ENCODE peak calls at places on chromosomes 4 and X, in eight cellular contexts. R, V, A, E, O, C, H and Y are unnamed samples.

GRCh38 chr4:75634951-75635350 is 4.6 kb upstream of the CDKL2 start:
- DNase-seq in R (no peak), V (no peak), A (no peak), E (no peak), O (peak; percentile 29), C (no peak), H (no peak), Y (no peak)

GRCh38 chr4:53507671-53508286 is 83.5 kb downstream of the LNX1 start:
- DNase-seq in R (no peak), V (peak; percentile 49), A (no peak), E (no peak), O (no peak), C (no peak), H (no peak), Y (no peak)

GRCh38 chr4:54586343-54586953 is 71.3 kb upstream of the KIT start:
- DNase-seq in R (no peak), V (no peak), A (peak; percentile 91), E (no peak), O (peak; percentile 76), C (no peak), H (no peak), Y (peak; percentile 32)

GRCh38 chrX:122641826-122642225 is 542.3 kb upstream of the GRIA3 start:
- DNase-seq in R (no peak), V (no peak), A (no peak), E (no peak), O (no peak), C (no peak), H (no peak), Y (no peak)

GRCh38 chr4:81137894-81138293 is 77.1 kb downstream of the PRKG2 start:
- DNase-seq in R (no peak), V (no peak), A (no peak), E (no peak), O (no peak), C (no peak), H (no peak), Y (no peak)

GRCh38 chr4:88177981-88178632 is 19.7 kb upstream of the ABCG2 start:
- DNase-seq in R (no peak), V (no peak), A (no peak), E (no peak), O (peak; percentile 86), C (no peak), H (no peak), Y (no peak)

GRCh38 chrX:44012484-44013096 is 39.4 kb upstream of the NDP start:
- DNase-seq in R (no peak), V (no peak), A (no peak), E (no peak), O (peak; percentile 91), C (no peak), H (no peak), Y (no peak)

GRCh38 chrX:95764972-95765451 is 919.6 kb upstream of the DIAPH2 start:
- DNase-seq in R (no peak), V (no peak), A (no peak), E (no peak), O (peak; percentile 1), C (peak; percentile 61), H (no peak), Y (peak; percentile 52)

GRCh38 chr4:182400754-182401153 is 157.6 kb downstream of the TENM3 start:
- DNase-seq in R (no peak), V (no peak), A (no peak), E (no peak), O (no peak), C (no peak), H (no peak), Y (no peak)

GRCh38 chr4:5823542-5824211 is 69.2 kb downstream of the CRMP1 start:
- DNase-seq in R (no peak), V (no peak), A (no peak), E (no peak), O (no peak), C (no peak), H (no peak), Y (no peak)

GRCh38 chr4:138334346-138335016 is 92.3 kb upstream of the SLC7A11 start:
- DNase-seq in R (no peak), V (no peak), A (no peak), E (no peak), O (no peak), C (no peak), H (no peak), Y (peak; percentile 66)

GRCh38 chr4:135256111-135256510 is 1054.5 kb upstream of the PABPC4L start:
- DNase-seq in R (no peak), V (no peak), A (no peak), E (no peak), O (peak; percentile 50), C (no peak), H (no peak), Y (no peak)

GRCh38 chrX:119655125-119655524 is 37.8 kb downstream of the SEPTIN6 start:
- DNase-seq in R (no peak), V (no peak), A (no peak), E (no peak), O (peak; percentile 77), C (no peak), H (peak; percentile 51), Y (no peak)

GRCh38 chr4:88812976-88813375 is 115.3 kb upstream of the NAP1L5 start:
- DNase-seq in R (no peak), V (no peak), A (no peak), E (no peak), O (no peak), C (no peak), H (no peak), Y (no peak)

GRCh38 chr4:35250771-35251170 is 993.5 kb downstream of the ARAP2 start:
- DNase-seq in R (no peak), V (no peak), A (no peak), E (no peak), O (peak; percentile 69), C (no peak), H (no peak), Y (no peak)

GRCh38 chr4:7291372-7292135 is 99.2 kb downstream of the SORCS2 start:
- DNase-seq in R (no peak), V (peak; percentile 53), A (no peak), E (no peak), O (peak; percentile 46), C (no peak), H (no peak), Y (no peak)

GRCh38 chr4:76533314-76533713 is 98.3 kb downstream of the SHROOM3 start:
- DNase-seq in R (no peak), V (no peak), A (no peak), E (no peak), O (no peak), C (no peak), H (no peak), Y (no peak)

GRCh38 chr4:21012851-21013331 is 312.6 kb downstream of the PACRGL start:
- DNase-seq in R (no peak), V (no peak), A (no peak), E (no peak), O (peak; percentile 28), C (no peak), H (no peak), Y (no peak)

GRCh38 chrX:72122621-72123275 is 9.0 kb downstream of the RTL5 start:
- DNase-seq in R (no peak), V (no peak), A (no peak), E (no peak), O (no peak), C (no peak), H (no peak), Y (no peak)

GRCh38 chrX:38236901-38237615 is 16.4 kb upstream of the SRPX start:
- DNase-seq in R (no peak), V (no peak), A (no peak), E (no peak), O (no peak), C (no peak), H (no peak), Y (no peak)

GRCh38 chr4:150579591-150580234 is 2.2 kb upstream of the MAB21L2 start:
- DNase-seq in R (no peak), V (no peak), A (no peak), E (no peak), O (no peak), C (no peak), H (no peak), Y (no peak)